ENCODE peak calls at places on chromosomes 11 and 22, in six cellular contexts. O is mesendoderm, R is mesenchymal stem cell, K is IMR-90, Z is H1, E is trophoblast cell. P is an unnamed sample.

GRCh38 chr11:105862736-105863367 is 159.2 kb downstream of the MSANTD4 start:
- DNase-seq in E (peak), O (peak), K (peak), R (peak), Z (no peak), P (peak)

GRCh38 chr11:73344191-73344607 is 32.0 kb upstream of the RELT start:
- DNase-seq in K (no peak), R (no peak), E (no peak), O (no peak), Z (no peak), P (no peak)

GRCh38 chr11:91164452-91164822 is 941.6 kb upstream of the CHORDC1 start:
- DNase-seq in R (peak), K (no peak), O (no peak), E (no peak), Z (no peak), P (no peak)

GRCh38 chr11:35555238-35555887 is 29.9 kb upstream of the PAMR1 start:
- DNase-seq in O (no peak), K (peak), R (peak), Z (no peak), E (no peak), P (no peak)

GRCh38 chr11:65506316-65506769 is 7.5 kb downstream of the MALAT1 start:
- DNase-seq in R (no peak), E (peak), K (no peak), O (no peak), Z (no peak), P (no peak)

GRCh38 chr11:129115652-129116585 is 76.2 kb downstream of the ARHGAP32 start:
- DNase-seq in E (peak), R (peak), O (peak), K (peak), Z (no peak), P (no peak)

GRCh38 chr22:38467904-38468760 is at the start of gene KDELR3:
- DNase-seq in R (peak), O (peak), Z (no peak), E (peak), K (peak), P (no peak)

GRCh38 chr22:44898236-44898635 is 111.6 kb downstream of the PHF21B start:
- DNase-seq in R (no peak), O (no peak), Z (peak), K (no peak), E (no peak), P (no peak)

GRCh38 chr11:85682330-85683305 is 3.4 kb downstream of the CCDC89 start:
- DNase-seq in K (peak), Z (no peak), R (no peak), O (no peak), E (peak), P (no peak)

GRCh38 chr11:73271936-73272679 is at the start of gene P2RY6:
- DNase-seq in R (peak), K (peak), Z (no peak), E (peak), O (peak), P (no peak)

GRCh38 chr11:133955091-133955846 is 1.5 kb downstream of the IGSF9B start:
- DNase-seq in R (no peak), O (peak), Z (no peak), E (peak), K (no peak), P (no peak)

GRCh38 chr11:123069878-123070821 is 8.2 kb upstream of the HSPA8 start:
- DNase-seq in Z (no peak), K (no peak), O (no peak), R (no peak), E (no peak), P (no peak)

GRCh38 chr11:92859290-92859689 is 110.2 kb upstream of the MTNR1B start:
- DNase-seq in Z (no peak), K (no peak), O (no peak), E (no peak), R (no peak), P (no peak)

GRCh38 chr11:36492724-36493304 is 17.3 kb downstream of the TRAF6 start:
- DNase-seq in K (peak), E (peak), Z (no peak), O (peak), R (peak), P (peak)

GRCh38 chr11:77071671-77072605 is 5.2 kb downstream of the CAPN5 start:
- DNase-seq in E (no peak), K (peak), Z (no peak), O (peak), R (peak), P (no peak)

GRCh38 chr11:14793546-14793945 is 98.5 kb downstream of the CYP2R1 start:
- DNase-seq in R (no peak), O (no peak), K (no peak), Z (no peak), E (no peak), P (no peak)

GRCh38 chr22:26484360-26484706 is 656 bp downstream of the SRRD start:
- DNase-seq in O (no peak), E (peak), K (peak), R (no peak), Z (no peak), P (no peak)

GRCh38 chr11:112459001-112459400 is 198.3 kb upstream of the PLET1 start:
- DNase-seq in K (no peak), E (no peak), Z (no peak), R (no peak), O (no peak), P (no peak)

GRCh38 chr11:129163714-129164164 is 28.4 kb downstream of the ARHGAP32 start:
- DNase-seq in E (no peak), Z (no peak), K (peak), R (no peak), O (no peak), P (no peak)

GRCh38 chr11:123213307-123213708 is 18.3 kb upstream of the CLMP start:
- DNase-seq in E (no peak), Z (peak), O (no peak), K (no peak), R (no peak), P (no peak)

GRCh38 chr11:23497040-23497439 is 636.8 kb upstream of the CCDC179 start:
- DNase-seq in K (no peak), O (no peak), E (no peak), R (no peak), Z (no peak), P (no peak)

GRCh38 chr11:70790671-70791300 is 392.5 kb downstream of the CTTN start:
- DNase-seq in E (no peak), R (no peak), K (no peak), O (peak), Z (peak), P (no peak)

GRCh38 chr11:46360878-46361277 is 13.6 kb downstream of the DGKZ start:
- DNase-seq in O (no peak), Z (no peak), K (no peak), R (peak), E (no peak), P (no peak)

GRCh38 chr11:46359936-46360335 is 12.7 kb downstream of the DGKZ start:
- DNase-seq in Z (no peak), E (no peak), R (no peak), O (no peak), K (peak), P (no peak)

GRCh38 chr11:46363031-46363407 is 15.8 kb downstream of the DGKZ start:
- DNase-seq in R (peak), Z (no peak), K (peak), E (peak), O (peak), P (no peak)

GRCh38 chr11:46362146-46363030 is 15.1 kb downstream of the DGKZ start:
- DNase-seq in Z (no peak), K (no peak), R (no peak), E (no peak), O (no peak), P (no peak)

GRCh38 chr11:46361283-46362145 is 14.3 kb downstream of the DGKZ start:
- DNase-seq in R (peak), E (no peak), O (no peak), K (peak), Z (no peak), P (no peak)
- H3K4me3 ChIP-seq in R (peak), E (no peak), O (no peak), K (no peak), Z (no peak), P (no peak)

DNA sequence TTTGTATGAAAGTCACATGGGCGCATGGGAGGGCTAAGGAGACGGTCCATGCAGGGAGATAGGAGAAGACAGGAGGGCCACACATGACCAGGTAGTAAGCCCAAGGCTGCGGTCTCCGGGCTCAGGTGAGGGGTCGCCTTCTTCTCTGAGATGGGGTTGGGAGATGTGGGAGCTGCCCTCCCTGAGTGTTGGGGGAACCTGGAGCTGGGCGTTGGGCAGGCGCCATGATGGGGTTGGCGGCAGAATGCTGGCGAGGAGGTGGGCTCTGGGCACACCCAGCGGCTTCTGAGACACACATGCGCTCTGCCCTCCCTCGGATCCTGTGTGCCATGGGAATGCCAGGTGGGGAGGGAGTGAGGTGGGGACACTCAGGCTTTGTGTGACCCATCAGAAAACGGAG is 254.8 kb downstream of the TBC1D22A start:
- DNase-seq in E (no peak), K (no peak), R (no peak), Z (no peak), O (no peak), P (no peak)
- H3K18ac ChIP-seq in E (no peak), K (no peak), R (no peak), Z (no peak), O (no peak), P (peak)

DNA sequence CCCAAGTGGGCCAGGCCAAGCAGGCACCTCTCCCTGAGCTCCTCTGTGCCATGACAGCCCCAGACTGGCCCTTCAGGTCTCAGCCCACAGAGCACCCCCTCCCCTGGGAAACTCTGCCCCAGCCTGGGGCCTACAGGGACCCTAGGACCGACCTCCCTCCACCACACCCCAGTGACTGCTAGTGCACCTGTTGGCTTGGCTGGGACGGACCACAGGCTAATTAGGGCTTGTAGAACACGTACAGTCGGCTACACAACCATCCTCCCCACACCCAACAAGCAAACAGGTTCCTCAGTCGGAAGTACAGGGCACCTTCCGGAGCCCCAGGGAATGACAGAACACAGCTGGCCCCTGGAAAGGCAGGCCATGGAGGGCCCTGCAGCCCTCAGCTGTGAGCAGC is 4.3 kb downstream of the SBF1 start:
- DNase-seq in O (no peak), K (no peak), R (no peak), E (no peak), Z (no peak), P (no peak)
- H3K4me3 ChIP-seq in O (no peak), K (no peak), R (no peak), E (no peak), Z (no peak), P (no peak)

DNA sequence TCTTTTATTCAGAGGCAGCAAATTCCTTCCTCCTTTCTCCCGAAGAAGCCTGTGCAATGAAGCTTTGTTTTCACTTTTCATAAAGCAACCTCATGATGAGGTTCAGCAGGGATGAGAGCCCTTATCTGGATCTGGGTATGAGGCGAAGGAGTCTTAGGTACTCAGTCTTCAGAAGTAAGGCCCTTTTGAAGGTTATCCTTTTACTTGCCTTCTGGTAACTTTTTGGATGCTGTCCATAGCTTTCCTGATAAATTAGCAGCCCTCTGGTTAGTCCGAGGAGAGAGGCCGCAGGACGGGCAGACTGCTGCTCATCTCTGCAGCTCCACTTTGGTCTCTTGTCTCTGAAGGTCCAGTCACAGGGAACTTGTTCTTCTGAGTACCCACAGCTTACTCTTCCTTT is 1.1 kb downstream of the TRIM22 start:
- DNase-seq in E (peak), R (peak), K (peak), Z (no peak), O (no peak), P (no peak)
- H3K18ac ChIP-seq in E (peak), R (peak), K (peak), Z (peak), O (no peak), P (no peak)

GRCh38 chr11:10866893-10867331 is 9.1 kb upstream of the ZBED5 start:
- DNase-seq in Z (no peak), R (peak), K (peak), O (no peak), E (peak), P (no peak)
- H3K4me3 ChIP-seq in Z (no peak), R (no peak), K (no peak), O (no peak), E (no peak), P (no peak)